ENCODE peak calls at places on chromosome 1, in five cellular contexts. U, O, K, A and L are unnamed samples.

GRCh38 chr1:170864238-170864637 is 71.1 kb upstream of the MROH9 start:
- DNase-seq in U (peak; percentile 81), K (no peak), A (no peak), O (no peak), L (peak; percentile 40)

GRCh38 chr1:215568287-215568692 is 1.2 kb downstream of the KCTD3 start:
- DNase-seq in O (peak; percentile 23), A (peak; percentile 39), U (peak; percentile 64), K (no peak), L (peak; percentile 32)

GRCh38 chr1:228397966-228398365 is 8.7 kb downstream of the TRIM11 start:
- DNase-seq in A (no peak), O (no peak), K (no peak), U (no peak), L (peak; percentile 7)

GRCh38 chr1:202311880-202312635 is 29.7 kb downstream of the UBE2T start:
- DNase-seq in U (peak; percentile 13), A (no peak), O (no peak), K (no peak), L (no peak)

GRCh38 chr1:15786581-15786980 is 20.9 kb downstream of the UQCRHL start:
- DNase-seq in U (peak; percentile 87), O (no peak), K (no peak), A (no peak), L (no peak)

GRCh38 chr1:198530964-198531363 is 9.5 kb downstream of the ATP6V1G3 start:
- DNase-seq in A (no peak), K (no peak), O (no peak), U (no peak), L (no peak)

GRCh38 chr1:245290836-245291235 is 136.1 kb downstream of the KIF26B start:
- DNase-seq in K (no peak), U (peak; percentile 88), A (no peak), O (no peak), L (no peak)

GRCh38 chr1:2787163-2787911 is 14.2 kb downstream of the TTC34 start:
- DNase-seq in A (no peak), U (no peak), K (peak; percentile 5), O (no peak), L (no peak)

GRCh38 chr1:209095627-209096595 is 487.6 kb upstream of the CAMK1G start:
- DNase-seq in A (no peak), O (no peak), K (no peak), U (peak; percentile 30), L (no peak)

GRCh38 chr1:33641099-33641830 is 168.8 kb downstream of the ZSCAN20 start:
- DNase-seq in U (peak; percentile 43), O (peak; percentile 26), A (no peak), K (no peak), L (no peak)

GRCh38 chr1:235068155-235069121 is 60.2 kb downstream of the TOMM20 start:
- DNase-seq in A (no peak), K (no peak), O (no peak), U (peak; percentile 75), L (no peak)

GRCh38 chr1:45353685-45354084 is 13.4 kb upstream of the MUTYH start:
- DNase-seq in U (no peak), K (no peak), O (no peak), A (no peak), L (no peak)

GRCh38 chr1:208252126-208252853 is 8.1 kb upstream of the PLXNA2 start:
- DNase-seq in O (no peak), K (peak; percentile 67), A (no peak), U (no peak), L (peak; percentile 66)

GRCh38 chr1:208329291-208329690 is 85.1 kb upstream of the PLXNA2 start:
- DNase-seq in K (no peak), U (no peak), A (no peak), O (no peak), L (no peak)

GRCh38 chr1:17122449-17123194 is 3.4 kb upstream of the PADI2 start:
- DNase-seq in O (no peak), U (peak; percentile 19), A (no peak), K (no peak), L (no peak)

GRCh38 chr1:63878914-63879313 is 105.1 kb downstream of the ROR1 start:
- DNase-seq in U (peak; percentile 55), O (no peak), A (no peak), K (no peak), L (no peak)

GRCh38 chr1:246971969-246972368 is 35.9 kb downstream of the ZNF695 start:
- DNase-seq in K (no peak), U (no peak), A (no peak), O (no peak), L (no peak)

GRCh38 chr1:246966502-246966901 is 34.8 kb upstream of the AHCTF1 start:
- DNase-seq in A (no peak), U (no peak), O (no peak), K (no peak), L (no peak)

GRCh38 chr1:246969621-246970020 is 37.9 kb upstream of the AHCTF1 start:
- DNase-seq in A (no peak), K (no peak), O (no peak), U (no peak), L (no peak)

GRCh38 chr1:246971322-246971721 is 36.5 kb downstream of the ZNF695 start:
- DNase-seq in A (peak; percentile 55), K (peak; percentile 65), O (peak; percentile 63), U (peak; percentile 42), L (peak; percentile 68)
- TF ChIP-seq CTCF in A (peak; percentile 63), K (peak; percentile 63), O (peak; percentile 85), U (peak; percentile 65), L (peak; percentile 76)

GRCh38 chr1:121483234-121483633 is 298.5 kb downstream of the SRGAP2C start:
- DNase-seq in A (no peak), K (no peak), O (no peak), U (no peak), L (no peak)

GRCh38 chr1:121483961-121484424 is 299.2 kb downstream of the SRGAP2C start:
- DNase-seq in O (no peak), A (no peak), K (no peak), U (peak; percentile 97), L (no peak)
- TF ChIP-seq CTCF in O (no peak), A (no peak), K (no peak), U (no peak), L (no peak)

GRCh38 chr1:174872615-174873058 is 127.1 kb upstream of the CACYBP start:
- DNase-seq in U (peak; percentile 10), K (no peak), O (peak; percentile 25), A (no peak), L (no peak)
- TF ChIP-seq CTCF in U (no peak), K (no peak), O (no peak), A (no peak), L (no peak)

DNA sequence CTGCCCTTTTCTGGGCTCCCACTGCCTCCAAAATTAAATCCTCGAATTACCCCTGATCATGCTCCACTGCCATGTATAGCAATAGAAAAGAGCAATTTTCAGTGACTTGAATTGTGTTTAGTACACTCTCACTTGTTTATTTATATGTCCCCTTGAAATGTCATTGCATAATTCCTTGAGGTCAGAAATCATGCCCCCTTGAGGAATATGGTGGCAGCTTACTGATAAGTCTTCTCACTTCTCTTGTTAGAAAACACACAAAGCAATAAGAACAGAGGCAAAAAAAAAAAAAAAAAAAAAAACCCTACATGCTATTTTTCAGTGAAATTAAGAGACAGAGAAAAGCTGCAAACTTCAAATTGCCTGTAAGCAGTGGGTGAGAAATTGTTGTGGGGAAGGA is 37.5 kb downstream of the GPR88 start:
- DNase-seq in U (no peak), A (no peak), K (no peak), O (peak; percentile 9), L (no peak)
- TF ChIP-seq CTCF in U (no peak), A (no peak), K (no peak), O (no peak), L (no peak)

GRCh38 chr1:213286235-213286634 is 235.2 kb downstream of the RPS6KC1 start:
- DNase-seq in K (no peak), U (no peak), O (no peak), A (no peak), L (no peak)
- TF ChIP-seq CTCF in K (no peak), U (peak; percentile 28), O (peak; percentile 27), A (no peak), L (no peak)

GRCh38 chr1:193069748-193070394 is 10.5 kb downstream of the RO60 start:
- DNase-seq in A (no peak), U (no peak), K (no peak), O (peak; percentile 28), L (no peak)
- TF ChIP-seq CTCF in A (no peak), U (peak; percentile 31), K (no peak), O (peak; percentile 49), L (no peak)

GRCh38 chr1:65229201-65229600 is 80.1 kb upstream of the DNAJC6 start:
- DNase-seq in U (no peak), K (no peak), A (no peak), O (no peak), L (no peak)

GRCh38 chr1:65230741-65231439 is 78.5 kb upstream of the DNAJC6 start:
- DNase-seq in K (no peak), O (peak; percentile 43), A (no peak), U (peak; percentile 54), L (no peak)

GRCh38 chr1:65231718-65232330 is 77.5 kb upstream of the DNAJC6 start:
- DNase-seq in A (no peak), K (no peak), O (no peak), U (no peak), L (no peak)

GRCh38 chr1:65232402-65233122 is 76.8 kb upstream of the DNAJC6 start:
- DNase-seq in K (no peak), U (no peak), O (no peak), A (no peak), L (no peak)

DNA sequence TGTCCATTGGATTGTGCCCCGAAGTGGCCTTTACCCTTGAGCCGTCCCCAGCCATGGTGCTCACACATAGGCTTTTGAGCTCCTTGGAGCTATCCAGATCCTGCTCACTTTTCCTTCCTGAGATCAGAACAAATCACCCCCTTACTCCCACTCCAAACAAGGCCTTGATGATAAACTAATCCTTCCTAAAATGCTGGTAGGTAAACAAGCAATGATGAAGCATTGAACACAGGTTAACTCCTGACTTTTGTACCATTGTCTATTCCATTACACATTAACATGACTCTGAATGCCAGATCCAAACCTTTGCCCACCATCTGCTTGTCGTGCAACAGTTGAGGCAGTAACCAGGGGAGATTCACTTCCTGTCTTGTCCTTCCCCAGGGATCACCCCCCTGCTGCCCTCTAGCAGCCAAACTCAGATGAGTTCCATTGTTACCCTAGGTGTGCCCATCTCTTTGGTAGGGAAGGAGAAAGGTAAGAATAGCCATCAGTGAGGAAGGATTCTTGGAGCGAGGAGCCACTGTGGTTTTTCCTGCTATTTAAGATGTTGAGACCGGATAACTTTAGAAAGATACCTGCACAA is 79.5 kb upstream of the DNAJC6 start:
- DNase-seq in U (no peak), A (no peak), K (no peak), O (no peak), L (no peak)
- TF ChIP-seq CTCF in U (no peak), A (no peak), K (no peak), O (no peak), L (no peak)